ENCODE peak calls at places on chromosomes 16 and 17, in ten cellular contexts. Z is SW480, V is HTR-8/SVneo, F is NCI-H69, W is T follicular helper cell, O is COR-L47, M is NAMALWA, N is iPS-NIHi11, Y is MCF 10A, Q is upper lobe of left lung. S is an unnamed sample.

GRCh38 chr16:72974142-72974769 is 73.7 kb downstream of the ZFHX3 start:
- DNase-seq in Q (no peak), M (no peak), V (no peak), Z (no peak), Y (no peak), O (no peak), W (no peak), N (no peak), F (peak; percentile 25), S (no peak)

GRCh38 chr17:71757156-71757555 is 363.7 kb upstream of the SOX9 start:
- DNase-seq in V (no peak), Z (no peak), Y (no peak), O (no peak), W (no peak), N (no peak), Q (no peak), M (no peak), F (no peak), S (no peak)

GRCh38 chr16:76182092-76182635 is 95.0 kb upstream of the CNTNAP4 start:
- DNase-seq in N (no peak), Z (no peak), O (no peak), F (no peak), W (no peak), V (no peak), Y (peak; percentile 5), Q (no peak), M (no peak), S (no peak)

GRCh38 chr16:35730251-35730650 is 2270.8 kb downstream of the TP53TG3F start:
- DNase-seq in F (no peak), N (no peak), Z (no peak), W (no peak), O (no peak), Q (no peak), V (no peak), M (no peak), Y (no peak), S (no peak)

GRCh38 chr16:69386596-69386995 is 789 bp upstream of the TERF2 start:
- DNase-seq in N (no peak), Y (no peak), V (no peak), M (no peak), Z (no peak), F (no peak), O (no peak), Q (no peak), W (no peak), S (no peak)

GRCh38 chr16:88759245-88759975 is 25.6 kb downstream of the PIEZO1 start:
- DNase-seq in Y (no peak), M (no peak), F (peak; percentile 12), W (peak; percentile 50), O (no peak), N (peak; percentile 72), Z (no peak), V (no peak), Q (no peak), S (no peak)

GRCh38 chr17:58917228-58917627 is 161.6 kb downstream of the PPM1E start:
- DNase-seq in V (no peak), W (no peak), Q (no peak), M (no peak), Y (no peak), Z (no peak), O (no peak), F (peak; percentile 51), N (no peak), S (no peak)

GRCh38 chr17:29112780-29113295 is 67.4 kb downstream of the MYO18A start:
- DNase-seq in Q (no peak), M (no peak), Y (peak; percentile 41), V (no peak), Z (no peak), O (no peak), N (no peak), F (peak; percentile 81), W (no peak), S (no peak)

GRCh38 chr17:64736804-64737492 is 74.8 kb upstream of the SMURF2 start:
- DNase-seq in Q (no peak), O (no peak), Y (peak; percentile 59), N (peak; percentile 33), F (peak; percentile 53), Z (peak; percentile 58), W (peak; percentile 11), V (no peak), M (peak; percentile 66), S (no peak)

GRCh38 chr16:457732-458400 is 32.4 kb downstream of the RAB11FIP3 start:
- DNase-seq in Q (peak; percentile 68), Y (no peak), Z (peak; percentile 22), N (no peak), F (no peak), W (no peak), M (no peak), V (peak; percentile 45), O (no peak), S (peak; percentile 18)

GRCh38 chr17:75064867-75065561 is 18.0 kb downstream of the KCTD2 start:
- DNase-seq in F (no peak), Q (no peak), M (no peak), N (peak; percentile 41), W (no peak), V (no peak), O (no peak), Y (no peak), Z (no peak), S (no peak)

GRCh38 chr17:6556121-6557039 is at the start of gene PITPNM3:
- DNase-seq in V (no peak), Y (no peak), F (peak; percentile 22), O (no peak), M (no peak), Z (no peak), N (peak; percentile 80), W (no peak), Q (peak; percentile 89), S (no peak)

GRCh38 chr16:28140788-28141618 is 70.8 kb downstream of the XPO6 start:
- DNase-seq in N (no peak), W (peak; percentile 68), Y (peak; percentile 52), V (no peak), Q (no peak), O (no peak), F (no peak), Z (peak; percentile 2), M (peak; percentile 63), S (no peak)

GRCh38 chr17:66420961-66421371 is 118.6 kb downstream of the PRKCA start:
- DNase-seq in F (no peak), M (no peak), V (no peak), Z (no peak), W (no peak), N (no peak), O (no peak), Y (no peak), Q (no peak), S (no peak)

GRCh38 chr16:68215302-68215701 is 20.6 kb downstream of the ESRP2 start:
- DNase-seq in M (no peak), W (no peak), Z (no peak), V (no peak), F (no peak), N (no peak), Y (no peak), O (no peak), Q (no peak), S (no peak)

GRCh38 chr16:87945351-87946042 is 5.7 kb upstream of the BANP start:
- DNase-seq in W (no peak), O (peak; percentile 95), N (peak; percentile 70), F (peak; percentile 95), M (no peak), V (no peak), Z (no peak), Y (no peak), Q (no peak), S (no peak)

GRCh38 chr16:87002717-87003413 is 314.3 kb downstream of the C16orf95 start:
- DNase-seq in M (no peak), Z (no peak), Y (peak; percentile 41), Q (no peak), W (no peak), V (no peak), O (no peak), N (no peak), F (no peak), S (no peak)

GRCh38 chr17:57723427-57724037 is 21.6 kb downstream of the CCDC182 start:
- DNase-seq in Y (no peak), O (no peak), Z (peak; percentile 19), M (no peak), V (no peak), Q (peak; percentile 58), N (no peak), F (no peak), W (no peak), S (peak; percentile 79)

GRCh38 chr17:78609198-78609597 is 32.0 kb upstream of the DNAH17 start:
- DNase-seq in M (no peak), Y (no peak), Z (no peak), Q (no peak), O (no peak), W (no peak), V (no peak), F (no peak), N (no peak), S (no peak)

GRCh38 chr17:65750166-65750565 is 188.7 kb upstream of the AXIN2 start:
- DNase-seq in V (no peak), M (no peak), W (no peak), Q (no peak), Z (peak; percentile 55), Y (peak; percentile 3), F (peak; percentile 16), N (no peak), O (no peak), S (no peak)

GRCh38 chr17:36069131-36069530 is 5.1 kb downstream of the CCL18 start:
- DNase-seq in M (no peak), Q (no peak), N (no peak), V (no peak), O (no peak), F (no peak), W (no peak), Z (no peak), Y (no peak), S (no peak)

GRCh38 chr16:87227651-87228015 is 89.6 kb downstream of the C16orf95 start:
- DNase-seq in Q (peak; percentile 74), F (no peak), Z (no peak), Y (no peak), V (no peak), O (no peak), N (no peak), W (no peak), M (no peak), S (no peak)

GRCh38 chr17:56708220-56708567 is 114.7 kb downstream of the NOG start:
- DNase-seq in V (no peak), F (no peak), Y (no peak), M (no peak), Q (no peak), O (no peak), W (no peak), N (no peak), Z (no peak), S (no peak)